ENCODE peak calls at places on chromosomes 13 and 19, in four cellular contexts. V is DND-41; Y is testis; C is effector memory CD4-positive, alpha-beta T cell. S is an unnamed sample. For H3K4me1, the result is how much of the 10 kb centered on the place peaks cover.

GRCh38 chr13:30364876-30365275 is 57.4 kb upstream of the UBE2L5 start:
- DNase-seq in Y (no peak), V (no peak), C (no peak), S (no peak)

GRCh38 chr13:109500146-109500773 is 286.1 kb downstream of the IRS2 start:
- DNase-seq in V (no peak), C (no peak), Y (peak), S (peak)

GRCh38 chr13:101785858-101786257 is 333.4 kb downstream of the ITGBL1 start:
- DNase-seq in V (peak), C (no peak), Y (peak), S (no peak)

GRCh38 chr19:13872695-13873389 is 4.1 kb upstream of the NANOS3 start:
- DNase-seq in Y (no peak), C (no peak), V (no peak), S (no peak)

GRCh38 chr13:88649855-88650254 is 978.7 kb downstream of the SLITRK5 start:
- DNase-seq in V (no peak), C (no peak), Y (no peak), S (no peak)

GRCh38 chr13:38543561-38543960 is 143.3 kb upstream of the FREM2 start:
- DNase-seq in V (no peak), Y (no peak), C (no peak), S (no peak)

GRCh38 chr19:49570997-49571676 is 9.2 kb downstream of the NOSIP start:
- DNase-seq in V (peak), Y (peak), C (no peak), S (no peak)

GRCh38 chr13:30071890-30072817 is 221.7 kb upstream of the UBL3 start:
- DNase-seq in C (no peak), V (no peak), Y (no peak), S (no peak)

GRCh38 chr13:76754414-76754813 is 131.8 kb downstream of the KCTD12 start:
- DNase-seq in V (no peak), Y (peak), C (no peak), S (no peak)

GRCh38 chr13:41897126-41897525 is 63.8 kb downstream of the VWA8 start:
- DNase-seq in C (no peak), V (no peak), Y (no peak), S (no peak)

GRCh38 chr19:8261881-8262280 is 46.3 kb downstream of the CD320 start:
- DNase-seq in Y (peak), V (no peak), C (no peak), S (no peak)

GRCh38 chr13:100491164-100491847 is 97.3 kb downstream of the GGACT start:
- DNase-seq in C (no peak), Y (no peak), V (no peak), S (peak)

GRCh38 chr19:17861542-17862402 is 2.1 kb downstream of the RPL18A start:
- DNase-seq in Y (no peak), V (no peak), C (no peak), S (no peak)

GRCh38 chr13:40352385-40352778 is 314.1 kb downstream of the FOXO1 start:
- DNase-seq in Y (peak), V (no peak), C (no peak), S (peak)

GRCh38 chr19:29896790-29897189 is 45.2 kb upstream of the URI1 start:
- DNase-seq in V (no peak), Y (no peak), C (no peak), S (no peak)

GRCh38 chr19:16290692-16291091 is 33.9 kb upstream of the KLF2 start:
- DNase-seq in C (no peak), Y (no peak), V (no peak), S (no peak)

GRCh38 chr13:64417609-64418008 is 2812.5 kb downstream of the PCDH9 start:
- DNase-seq in Y (no peak), V (no peak), C (no peak), S (no peak)

GRCh38 chr13:33722216-33722900 is 95.6 kb upstream of the RFC3 start:
- DNase-seq in Y (no peak), V (no peak), C (no peak), S (no peak)

GRCh38 chr19:3358919-3359849 is 7.2 kb upstream of the NFIC start:
- DNase-seq in V (peak), C (peak), Y (peak), S (peak)

GRCh38 chr13:30943881-30944280 is 11.4 kb downstream of the TEX26 start:
- DNase-seq in V (no peak), Y (no peak), C (no peak), S (no peak)

GRCh38 chr19:49837009-49837310 is 14.0 kb upstream of the PTOV1 start:
- DNase-seq in C (no peak), V (no peak), Y (no peak), S (peak)

GRCh38 chr13:58994778-58995177 is 1169.0 kb downstream of the DIAPH3 start:
- DNase-seq in C (no peak), V (no peak), Y (no peak), S (no peak)

GRCh38 chr19:52535831-52536800 is 8.6 kb downstream of the ZNF808 start:
- DNase-seq in V (peak), Y (peak), C (peak), S (peak)

GRCh38 chr13:34762312-34762711 is 179.8 kb upstream of the NBEA start:
- DNase-seq in C (no peak), V (no peak), Y (no peak), S (no peak)

GRCh38 chr19:33171916-33172359 is 22.2 kb upstream of the LRP3 start:
- DNase-seq in Y (no peak), C (no peak), V (no peak), S (no peak)

GRCh38 chr13:67469623-67470022 is 239.5 kb upstream of the PCDH9 start:
- DNase-seq in Y (no peak), V (no peak), C (no peak), S (no peak)

GRCh38 chr19:18644144-18645034 is 7.6 kb downstream of the KLHL26 start:
- DNase-seq in V (no peak), Y (no peak), C (no peak), S (no peak)

GRCh38 chr13:40389081-40389641 is 277.3 kb downstream of the FOXO1 start:
- DNase-seq in C (no peak), V (no peak), Y (no peak), S (no peak)

GRCh38 chr13:29576581-29576980 is 18.9 kb downstream of the SLC7A1 start:
- DNase-seq in Y (no peak), V (no peak), C (no peak), S (no peak)

GRCh38 chr13:39930060-39930459 is 274.6 kb downstream of the COG6 start:
- DNase-seq in Y (no peak), V (no peak), C (no peak), S (no peak)

GRCh38 chr13:39364797-39365468 is 238.1 kb downstream of the LHFPL6 start:
- DNase-seq in Y (no peak), C (no peak), V (no peak), S (no peak)

GRCh38 chr19:2014731-2015610 is 543 bp downstream of the BTBD2 start:
- DNase-seq in V (peak), C (no peak), Y (no peak), S (no peak)

GRCh38 chr19:52200044-52200443 is 10.2 kb downstream of the PPP2R1A start:
- DNase-seq in V (no peak), C (no peak), Y (peak), S (no peak)

GRCh38 chr13:39350461-39350881 is 252.5 kb downstream of the LHFPL6 start:
- DNase-seq in V (no peak), Y (no peak), C (no peak), S (no peak)

GRCh38 chr19:48490980-48491792 is 20.4 kb downstream of the LMTK3 start:
- DNase-seq in C (peak), Y (no peak), V (peak), S (peak)

GRCh38 chr19:42396248-42396541 is 6.1 kb upstream of the CNFN start:
- DNase-seq in C (no peak), Y (no peak), V (no peak), S (no peak)

GRCh38 chr19:2969104-2969504 is 8.3 kb upstream of the TLE6 start:
- DNase-seq in C (no peak), Y (peak), V (peak), S (peak)

GRCh38 chr13:112325941-112326645 is 50.1 kb upstream of the SPACA7 start:
- DNase-seq in Y (no peak), C (no peak), V (no peak), S (no peak)

GRCh38 chr13:37791699-37792098 is 77.9 kb downstream of the TRPC4 start:
- DNase-seq in Y (no peak), C (no peak), V (no peak), S (no peak)

GRCh38 chr13:111629016-111629415 is 308.6 kb downstream of the TEX29 start:
- DNase-seq in V (no peak), Y (no peak), C (no peak), S (no peak)

GRCh38 chr13:21010621-21011020 is 50.8 kb downstream of the LATS2 start:
- DNase-seq in C (no peak), Y (no peak), V (no peak), S (no peak)

GRCh38 chr13:21013682-21014038 is 47.7 kb downstream of the LATS2 start:
- DNase-seq in Y (no peak), C (no peak), V (no peak), S (no peak)

GRCh38 chr13:21012841-21013681 is 48.3 kb downstream of the LATS2 start:
- DNase-seq in V (no peak), Y (no peak), C (no peak), S (peak)

GRCh38 chr13:21011378-21011777 is 50.0 kb downstream of the LATS2 start:
- DNase-seq in C (no peak), Y (no peak), V (no peak), S (no peak)

GRCh38 chr13:21012211-21012610 is 49.2 kb downstream of the LATS2 start:
- DNase-seq in V (no peak), Y (no peak), C (no peak), S (no peak)
- H3K4me1 ChIP-seq in V (under half), Y (under half), C (under half), S (half or more)

DNA sequence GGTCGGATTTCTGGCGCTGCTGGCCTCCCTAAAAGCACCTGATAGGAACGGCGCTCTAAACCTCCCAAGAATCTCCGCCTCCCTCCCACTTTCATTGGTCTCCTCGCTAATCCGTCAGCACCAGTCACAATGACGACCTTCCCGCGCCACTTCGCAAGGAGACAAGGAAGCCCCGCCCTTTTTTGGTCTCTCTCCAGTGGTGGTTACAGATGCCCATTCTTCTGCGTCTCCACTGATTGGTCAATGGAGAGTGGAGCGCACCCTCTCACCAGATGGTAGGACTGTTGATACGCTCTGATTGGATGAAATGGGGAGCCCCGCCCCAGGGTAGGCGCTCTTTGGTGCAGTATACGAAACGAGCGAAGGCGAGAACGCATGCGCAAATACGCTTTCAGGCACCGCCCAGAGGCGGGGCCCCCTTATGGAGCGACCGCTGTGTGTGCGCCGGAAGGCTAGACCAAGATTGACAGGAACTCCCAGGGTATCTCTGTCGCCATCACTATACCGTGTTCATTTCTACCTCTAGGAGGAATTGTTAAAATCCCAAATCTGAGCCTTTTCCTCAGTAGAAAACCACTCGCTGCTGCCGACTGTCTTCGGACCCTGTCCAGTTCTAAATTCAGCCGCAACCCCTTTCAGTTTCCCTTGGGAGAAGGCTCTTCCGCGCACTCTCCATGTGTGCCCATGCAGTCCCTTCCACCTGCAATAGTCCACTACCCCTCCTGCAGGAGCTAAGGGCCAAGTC is 617 bp upstream of the HNRNPL start:
- DNase-seq in C (peak), Y (peak), V (peak), S (peak)
- H3K4me1 ChIP-seq in C (under half), Y (under half), V (half or more), S (under half)

GRCh38 chr19:51090471-51090870 is 7.8 kb upstream of the KLK14 start:
- DNase-seq in Y (no peak), V (no peak), C (no peak), S (no peak)

GRCh38 chr19:51093066-51093465 is 10.4 kb upstream of the KLK14 start:
- DNase-seq in V (no peak), C (no peak), Y (no peak), S (no peak)

GRCh38 chr19:51091895-51092873 is 9.5 kb upstream of the KLK14 start:
- DNase-seq in Y (no peak), V (no peak), C (no peak), S (no peak)

GRCh38 chr19:51089786-51090185 is 7.1 kb upstream of the KLK14 start:
- DNase-seq in Y (no peak), C (no peak), V (no peak), S (no peak)

DNA sequence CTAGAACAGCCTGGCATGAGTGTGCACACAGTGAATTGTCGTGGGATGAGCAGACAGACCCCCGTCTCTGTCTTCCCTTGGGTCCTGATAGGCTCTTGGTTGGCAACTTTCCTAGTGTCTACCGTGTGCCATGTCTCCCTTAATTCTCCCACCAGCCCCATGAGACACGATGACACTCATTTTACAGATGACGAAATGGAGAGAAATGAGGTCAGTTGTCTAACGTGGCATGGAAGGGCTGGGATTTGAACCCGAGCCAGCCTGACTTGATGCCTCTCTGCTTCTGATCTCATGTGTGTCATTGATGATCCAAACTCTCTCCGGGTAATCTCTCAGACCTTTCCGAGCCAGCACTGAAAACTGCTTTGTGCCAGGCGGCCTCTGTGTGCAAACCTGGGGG is 8.4 kb upstream of the KLK14 start:
- DNase-seq in Y (no peak), C (no peak), V (no peak), S (no peak)
- H3K4me1 ChIP-seq in Y (under half), C (under half), V (under half), S (under half)

GRCh38 chr13:106528711-106529414 is 6.6 kb downstream of the EFNB2 start:
- DNase-seq in Y (no peak), C (no peak), V (no peak), S (no peak)

GRCh38 chr13:106527806-106528205 is 7.7 kb downstream of the EFNB2 start:
- DNase-seq in C (no peak), Y (no peak), V (no peak), S (no peak)

GRCh38 chr13:106530907-106531520 is 4.4 kb downstream of the EFNB2 start:
- DNase-seq in Y (no peak), V (no peak), C (no peak), S (no peak)

GRCh38 chr13:106530209-106530906 is 5.1 kb downstream of the EFNB2 start:
- DNase-seq in Y (no peak), V (no peak), C (no peak), S (no peak)

DNA sequence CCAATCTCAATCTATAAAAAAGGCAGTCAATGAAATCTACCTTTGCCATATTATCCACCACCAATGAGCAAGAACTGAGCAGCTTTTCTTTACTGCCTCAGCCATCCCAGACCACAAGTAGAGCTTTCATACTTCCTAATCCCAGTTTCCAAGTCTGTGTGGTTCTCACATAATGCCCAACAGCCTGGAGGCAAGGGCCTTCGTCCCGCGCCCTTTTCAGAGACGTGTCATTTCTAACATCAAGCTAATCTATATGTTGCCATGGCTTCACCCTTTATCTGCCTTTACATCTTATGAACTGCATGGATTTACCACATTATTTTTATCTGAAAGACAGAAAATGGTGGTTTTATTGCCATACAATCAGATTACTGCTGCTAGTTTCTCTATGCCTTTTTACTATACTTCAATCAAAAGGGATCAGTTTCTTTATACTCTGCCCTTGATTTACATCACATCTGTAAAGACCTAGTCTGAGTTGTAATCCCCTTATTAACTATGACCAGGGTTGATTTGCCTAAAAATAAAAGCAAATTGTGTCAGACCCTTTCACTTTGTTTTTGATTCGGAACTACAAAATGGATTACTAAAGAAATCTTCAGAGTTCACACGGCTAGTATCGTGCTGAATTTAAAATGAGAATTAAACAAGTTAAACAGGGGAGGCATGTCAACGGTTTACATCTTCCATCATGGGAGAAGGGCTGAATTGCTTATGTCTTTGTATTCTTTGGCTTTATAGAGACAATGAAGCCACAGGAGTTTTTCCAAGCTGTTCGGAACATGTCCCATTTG is 5.8 kb downstream of the EFNB2 start:
- DNase-seq in C (no peak), Y (no peak), V (no peak), S (no peak)
- H3K4me1 ChIP-seq in C (under half), Y (under half), V (under half), S (under half)

DNA sequence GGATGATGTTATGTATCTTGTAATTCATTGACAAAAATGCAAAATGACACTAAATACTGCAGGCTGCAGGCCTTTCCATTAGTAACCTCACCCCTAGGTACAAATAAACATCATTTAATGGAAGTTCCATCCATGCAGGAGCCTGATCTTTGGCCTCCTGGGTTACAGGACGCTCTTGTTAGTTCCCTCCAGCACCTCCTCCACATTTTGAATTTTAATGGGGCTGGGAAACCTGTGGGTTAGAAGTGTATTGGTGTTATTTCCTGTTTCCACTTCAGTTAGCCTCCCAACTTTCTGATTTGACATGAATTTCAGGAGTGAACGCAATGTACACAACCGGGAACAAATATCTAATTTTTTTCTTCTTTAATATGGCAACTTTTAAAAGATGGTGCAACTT is 237.1 kb upstream of the ARGLU1 start:
- DNase-seq in V (no peak), Y (no peak), C (no peak), S (no peak)
- H3K4me1 ChIP-seq in V (under half), Y (under half), C (under half), S (under half)

DNA sequence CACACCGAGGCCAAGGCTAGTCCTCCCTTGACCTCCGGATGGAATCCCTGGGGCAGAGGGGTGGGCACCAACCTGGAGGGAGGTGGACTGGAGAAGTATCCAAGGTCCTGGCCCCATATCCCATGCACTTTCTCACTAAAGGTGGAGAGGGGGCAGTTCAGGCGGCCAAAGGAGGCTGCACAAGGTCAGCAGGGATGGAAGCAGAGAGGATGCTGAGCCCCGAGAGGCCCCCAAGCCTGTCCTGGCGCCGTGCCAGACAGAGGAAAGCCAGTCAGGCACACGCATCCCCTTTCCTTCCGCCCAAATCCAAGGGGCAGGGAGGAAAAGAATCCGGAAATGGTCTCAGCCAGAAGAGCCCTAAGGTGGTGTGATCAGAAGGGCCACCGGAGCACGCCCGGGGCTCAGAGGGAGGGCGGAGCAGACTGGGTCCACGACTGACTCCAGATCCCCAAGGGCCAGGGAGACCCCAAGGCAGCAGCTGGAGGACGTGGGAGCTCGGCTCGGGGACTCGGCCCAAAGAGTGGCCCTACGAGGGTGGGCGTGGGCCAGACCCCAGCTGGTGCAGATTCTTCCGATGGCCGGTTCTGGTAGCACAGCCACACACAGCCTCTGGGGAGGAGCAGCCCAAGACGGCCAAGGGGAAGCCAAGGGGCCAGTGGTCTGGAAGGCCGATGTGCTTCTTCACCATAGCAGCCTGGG is 60.0 kb downstream of the MLLT1 start:
- DNase-seq in V (no peak), Y (no peak), C (no peak), S (no peak)
- H3K4me1 ChIP-seq in V (under half), Y (half or more), C (under half), S (under half)